ENCODE peak calls at places on chromosome 4, in eight cellular contexts. T, F, M, V, C, B, L and P are unnamed samples. For H3K4me1, the result is how much of the 10 kb centered on the place peaks cover.

GRCh38 chr4:71538528-71538927 is 199.7 kb downstream of the SLC4A4 start:
- DNase-seq in C (no peak), F (no peak), B (no peak), M (no peak), T (no peak), V (no peak), L (no peak), P (no peak)

GRCh38 chr4:10107111-10108091 is 9.2 kb downstream of the WDR1 start:
- DNase-seq in C (no peak), V (no peak), B (no peak), M (no peak), T (no peak), F (no peak), L (no peak), P (no peak)

GRCh38 chr4:37244583-37245390 is at the start of gene NWD2:
- DNase-seq in M (peak), C (no peak), F (peak), V (no peak), T (peak), L (no peak), B (peak), P (no peak)

GRCh38 chr4:6561173-6561516 is 13.8 kb upstream of the MAN2B2 start:
- DNase-seq in T (no peak), L (no peak), C (no peak), M (no peak), B (no peak), V (no peak), F (peak), P (no peak)

GRCh38 chr4:89847571-89848325 is 10.8 kb upstream of the SNCA start:
- DNase-seq in T (no peak), C (no peak), F (no peak), L (no peak), V (no peak), M (no peak), B (no peak), P (no peak)

GRCh38 chr4:47703964-47704363 is 133.9 kb downstream of the CORIN start:
- DNase-seq in F (no peak), T (no peak), L (no peak), C (no peak), V (no peak), B (no peak), M (no peak), P (no peak)

GRCh38 chr4:75048208-75048879 is 115.4 kb downstream of the PARM1 start:
- DNase-seq in L (no peak), M (peak), C (no peak), B (no peak), T (peak), V (no peak), F (no peak), P (no peak)

GRCh38 chr4:151226004-151226932 is 50.7 kb upstream of the PRSS48 start:
- DNase-seq in B (no peak), C (no peak), T (no peak), V (no peak), M (no peak), L (peak), F (no peak), P (no peak)

GRCh38 chr4:58833126-58833525 is 1722.9 kb upstream of the IGFBP7 start:
- DNase-seq in M (no peak), F (no peak), L (no peak), B (no peak), V (no peak), T (no peak), C (no peak), P (no peak)

GRCh38 chr4:57147335-57148060 is 37.3 kb upstream of the IGFBP7 start:
- DNase-seq in V (no peak), L (no peak), B (no peak), F (no peak), T (no peak), C (no peak), M (no peak), P (no peak)

GRCh38 chr4:57148177-57148576 is 38.0 kb upstream of the IGFBP7 start:
- DNase-seq in C (no peak), T (no peak), L (no peak), F (no peak), V (no peak), M (no peak), B (no peak), P (no peak)

GRCh38 chr4:57146444-57146843 is 36.3 kb upstream of the IGFBP7 start:
- DNase-seq in M (no peak), T (no peak), V (no peak), F (no peak), C (no peak), L (no peak), B (no peak), P (no peak)

GRCh38 chr4:57149833-57150232 is 39.6 kb upstream of the IGFBP7 start:
- DNase-seq in L (no peak), C (no peak), T (no peak), B (no peak), F (no peak), V (no peak), M (no peak), P (no peak)

GRCh38 chr4:57148831-57149230 is 38.6 kb upstream of the IGFBP7 start:
- DNase-seq in B (no peak), T (no peak), F (no peak), L (no peak), C (no peak), V (no peak), M (no peak), P (no peak)
- H3K27ac ChIP-seq in B (no peak), T (no peak), F (no peak), L (no peak), C (no peak), V (no peak), M (no peak), P (no peak)

DNA sequence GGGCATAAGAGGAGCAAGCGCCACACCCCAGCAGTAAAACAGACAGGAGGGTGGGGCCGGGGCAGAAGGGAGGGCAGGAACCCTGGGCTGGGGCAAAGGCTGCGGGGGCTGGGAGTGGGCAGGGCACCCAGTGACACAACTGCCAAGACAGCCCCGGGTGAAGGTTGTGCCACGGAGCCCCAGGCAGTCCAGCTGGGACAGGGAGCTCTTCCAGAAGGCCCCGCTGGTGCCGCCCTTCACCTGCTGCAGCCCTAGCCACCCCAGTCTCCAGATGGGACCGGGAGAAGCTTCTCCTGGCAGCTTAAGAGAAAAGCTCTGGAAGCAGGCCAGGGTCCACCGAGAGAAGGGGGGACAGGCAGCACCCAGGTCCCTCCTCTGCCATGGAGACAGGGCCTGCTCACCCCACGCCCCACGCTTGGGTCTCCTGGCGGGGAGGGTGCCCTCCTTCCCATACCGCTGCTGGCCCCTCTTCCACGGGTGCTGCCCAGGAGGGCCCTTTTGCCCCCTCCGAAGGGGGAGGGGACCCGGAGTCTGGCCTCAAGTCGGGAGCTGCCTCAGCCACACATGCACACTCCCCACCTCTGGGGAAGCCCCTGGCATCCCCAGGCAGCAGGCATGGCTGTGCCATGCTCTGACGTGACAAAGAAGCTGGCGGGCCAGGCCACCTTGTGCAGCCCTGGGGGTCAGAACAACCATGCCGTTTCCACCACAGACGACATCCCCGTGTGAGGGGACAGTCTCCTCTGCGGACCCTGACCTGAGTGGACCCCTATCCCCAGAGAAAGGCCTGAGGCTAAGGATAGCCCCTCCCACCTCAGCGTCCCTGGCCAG is 1.5 kb downstream of the DGKQ start:
- DNase-seq in V (no peak), F (no peak), T (no peak), C (no peak), L (no peak), M (no peak), B (no peak), P (no peak)
- H3K4me3 ChIP-seq in V (peak), F (peak), T (peak), C (peak), L (peak), M (peak), B (peak), P (peak)

DNA sequence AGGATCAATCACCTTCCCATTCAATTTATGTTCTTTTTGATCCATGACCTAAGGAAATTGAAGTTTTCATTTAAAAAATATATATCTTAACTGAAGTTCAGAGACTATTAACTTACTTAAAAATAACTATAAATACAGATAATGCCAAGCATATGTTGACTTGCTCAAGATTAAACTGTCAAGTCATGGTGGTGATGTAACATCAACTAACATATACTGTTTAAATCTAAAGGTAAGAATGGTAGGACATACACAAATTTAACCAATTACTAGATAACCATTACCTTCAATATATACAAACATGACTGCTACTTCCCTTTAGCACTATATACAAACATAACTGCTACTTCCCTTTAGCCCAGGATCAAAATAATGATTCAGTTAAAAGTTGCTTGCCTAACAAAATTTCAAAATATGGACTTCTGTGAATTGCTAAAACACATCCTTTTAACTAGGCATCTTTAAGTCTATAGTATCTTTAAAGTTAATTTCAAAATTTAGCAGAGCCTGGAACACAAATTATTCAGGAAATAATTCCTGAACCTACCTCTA is 14.9 kb downstream of the HNRNPD start:
- DNase-seq in L (no peak), C (no peak), F (no peak), T (no peak), M (no peak), B (no peak), V (no peak), P (no peak)
- H3K4me1 ChIP-seq in L (under half), C (under half), F (half or more), T (under half), M (under half), B (under half), V (under half), P (under half)

GRCh38 chr4:41146196-41146595 is 68.1 kb downstream of the APBB2 start:
- DNase-seq in V (no peak), C (no peak), B (no peak), F (no peak), L (no peak), T (no peak), M (no peak), P (no peak)
- H3K27ac ChIP-seq in V (no peak), C (peak), B (peak), F (peak), L (peak), T (peak), M (peak), P (no peak)

DNA sequence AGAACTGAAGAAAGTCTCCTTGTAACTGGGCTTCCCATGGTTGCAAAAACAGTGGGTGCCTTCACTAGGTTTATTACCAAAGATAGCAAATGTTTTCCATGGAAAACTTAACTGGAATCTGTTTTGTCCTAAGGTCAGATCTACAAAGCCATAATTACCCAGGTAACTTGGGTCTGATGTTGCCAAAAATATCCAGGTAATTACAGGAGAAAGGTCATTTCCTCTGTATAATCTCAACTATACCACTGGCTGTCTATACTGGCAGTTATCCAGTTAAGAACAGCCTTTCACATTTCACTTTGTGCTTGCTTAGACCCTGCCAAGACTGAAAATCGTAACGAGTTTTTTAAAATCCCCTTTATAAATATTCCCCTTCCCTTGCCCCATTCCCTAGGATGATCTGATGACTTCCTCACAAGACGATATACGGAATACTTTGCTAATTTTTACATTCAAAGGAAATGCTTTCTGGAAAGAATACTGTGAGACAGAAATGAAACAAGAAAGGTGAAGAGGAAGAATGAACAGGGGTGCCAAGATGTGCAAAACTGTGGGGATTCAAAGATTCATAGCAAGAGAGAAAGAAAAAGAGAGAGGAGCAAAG is 105.5 kb downstream of the MAML3 start:
- DNase-seq in T (no peak), C (no peak), M (no peak), L (no peak), V (no peak), F (no peak), B (no peak), P (no peak)
- H3K4me3 ChIP-seq in T (peak), C (peak), M (peak), L (no peak), V (peak), F (peak), B (peak), P (no peak)

GRCh38 chr4:24574256-24574655 is 10.1 kb downstream of the DHX15 start:
- DNase-seq in B (no peak), F (no peak), T (no peak), L (no peak), V (no peak), C (no peak), M (no peak), P (no peak)
- H3K4me1 ChIP-seq in B (under half), F (under half), T (under half), L (under half), V (under half), C (under half), M (under half), P (under half)

GRCh38 chr4:1793496-1793840 is 375 bp downstream of the FGFR3 start:
- DNase-seq in M (peak), F (no peak), C (no peak), T (peak), B (peak), V (no peak), L (no peak), P (no peak)
- H3K27ac ChIP-seq in M (no peak), F (no peak), C (no peak), T (no peak), B (no peak), V (no peak), L (peak), P (no peak)

GRCh38 chr4:3384391-3384770 is 57.4 kb upstream of the HGFAC start:
- DNase-seq in T (no peak), M (no peak), F (no peak), L (no peak), B (no peak), C (no peak), V (no peak), P (no peak)
- H3K4me3 ChIP-seq in T (no peak), M (no peak), F (no peak), L (no peak), B (peak), C (peak), V (no peak), P (no peak)

GRCh38 chr4:141210168-141210567 is 10.5 kb upstream of the ZNF330 start:
- DNase-seq in M (no peak), F (no peak), C (no peak), L (no peak), T (no peak), B (no peak), V (no peak), P (no peak)
- H3K4me1 ChIP-seq in M (under half), F (under half), C (under half), L (under half), T (under half), B (under half), V (under half), P (under half)

GRCh38 chr4:88012652-88013051 is 5.2 kb downstream of the PKD2 start:
- DNase-seq in M (no peak), L (no peak), C (no peak), F (no peak), V (no peak), T (no peak), B (no peak), P (no peak)

GRCh38 chr4:88010921-88011320 is 3.5 kb downstream of the PKD2 start:
- DNase-seq in L (no peak), F (no peak), B (no peak), V (no peak), M (no peak), C (no peak), T (no peak), P (no peak)

GRCh38 chr4:88015659-88016295 is 8.3 kb downstream of the PKD2 start:
- DNase-seq in V (no peak), M (no peak), F (no peak), L (no peak), B (no peak), C (no peak), T (no peak), P (no peak)

GRCh38 chr4:88017516-88018302 is 10.3 kb downstream of the PKD2 start:
- DNase-seq in B (no peak), C (no peak), T (no peak), M (no peak), F (no peak), L (no peak), V (peak), P (no peak)

DNA sequence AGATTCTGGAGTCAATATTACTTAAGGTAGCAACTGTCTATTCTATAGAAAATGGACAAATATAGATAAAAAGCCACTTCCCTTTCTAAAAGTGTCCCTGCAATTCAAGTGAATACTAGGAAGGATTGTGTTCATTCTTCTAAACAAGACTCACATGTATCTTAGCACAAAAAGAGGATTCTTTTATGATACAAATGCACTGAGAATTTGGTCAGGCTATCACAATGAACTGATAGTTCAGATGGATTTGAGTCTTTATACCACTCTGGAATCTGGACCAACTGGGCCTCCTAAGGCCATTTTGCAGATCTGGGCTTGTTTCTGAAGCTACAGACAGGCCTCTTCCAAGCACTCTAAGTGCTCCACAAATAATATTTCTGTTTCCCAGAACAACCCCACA is 7.1 kb downstream of the PKD2 start:
- DNase-seq in L (no peak), B (no peak), M (no peak), F (no peak), C (no peak), T (no peak), V (no peak), P (no peak)
- H3K27ac ChIP-seq in L (no peak), B (no peak), M (no peak), F (no peak), C (peak), T (no peak), V (no peak), P (no peak)